ENCODE peak calls at places on chromosome X, in seven cellular contexts. J, U, X, Y, C, V and P are unnamed samples.

GRCh38 chrX:84118315-84118714 is 69.7 kb downstream of the RPS6KA6 start:
- DNase-seq in J (no peak), U (no peak), X (no peak), Y (no peak), C (no peak), V (no peak), P (no peak)

GRCh38 chrX:133984857-133985163 is 584 bp downstream of the GPC3 start:
- DNase-seq in J (no peak), U (no peak), X (no peak), Y (no peak), C (no peak), V (no peak), P (no peak)

GRCh38 chrX:19888419-19888879 is 1.0 kb upstream of the SH3KBP1 start:
- DNase-seq in J (peak; percentile 75), U (no peak), X (peak; percentile 39), Y (peak; percentile 66), C (peak; percentile 80), V (peak; percentile 53), P (peak; percentile 33)

GRCh38 chrX:53669258-53669657 is 17.3 kb downstream of the HUWE1 start:
- DNase-seq in J (no peak), U (no peak), X (no peak), Y (no peak), C (no peak), V (no peak), P (no peak)

GRCh38 chrX:53156207-53156596 is 62.3 kb downstream of the KANTR start:
- DNase-seq in J (no peak), U (no peak), X (no peak), Y (no peak), C (no peak), V (no peak), P (no peak)

GRCh38 chrX:11480626-11481025 is 185.1 kb downstream of the ARHGAP6 start:
- DNase-seq in J (no peak), U (no peak), X (no peak), Y (no peak), C (peak; percentile 54), V (no peak), P (no peak)

GRCh38 chrX:111349934-111350333 is 62.1 kb downstream of the DCX start:
- DNase-seq in J (no peak), U (no peak), X (no peak), Y (no peak), C (no peak), V (peak; percentile 61), P (no peak)

GRCh38 chrX:16882188-16882587 is 12.0 kb upstream of the RBBP7 start:
- DNase-seq in J (peak; percentile 20), U (no peak), X (peak; percentile 56), Y (peak; percentile 33), C (peak; percentile 38), V (no peak), P (no peak)

GRCh38 chrX:83771664-83772063 is 89.3 kb upstream of the CYLC1 start:
- DNase-seq in J (no peak), U (no peak), X (no peak), Y (no peak), C (no peak), V (peak; percentile 3), P (no peak)

GRCh38 chrX:25015486-25016360 is at the start of gene ARX:
- DNase-seq in J (peak; percentile 68), U (peak; percentile 79), X (peak; percentile 26), Y (peak; percentile 71), C (peak; percentile 47), V (peak; percentile 96), P (no peak)

GRCh38 chrX:37077646-37078433 is 69.7 kb downstream of the FAM47C start:
- DNase-seq in J (no peak), U (no peak), X (no peak), Y (no peak), C (no peak), V (no peak), P (no peak)

GRCh38 chrX:71911023-71911730 is 532 bp downstream of the NHSL2 start:
- DNase-seq in J (no peak), U (peak; percentile 36), X (no peak), Y (peak; percentile 62), C (no peak), V (peak; percentile 71), P (no peak)

GRCh38 chrX:119688856-119689455 is 4.0 kb downstream of the SEPTIN6 start:
- DNase-seq in J (no peak), U (no peak), X (no peak), Y (no peak), C (no peak), V (no peak), P (no peak)

GRCh38 chrX:56802428-56802827 is 73.4 kb downstream of the NBDY start:
- DNase-seq in J (no peak), U (no peak), X (no peak), Y (no peak), C (no peak), V (no peak), P (no peak)

GRCh38 chrX:134836497-134836968 is 154.3 kb upstream of the SMIM10 start:
- DNase-seq in J (no peak), U (no peak), X (no peak), Y (no peak), C (peak; percentile 30), V (no peak), P (no peak)

GRCh38 chrX:110671068-110671803 is 124.4 kb downstream of the CHRDL1 start:
- DNase-seq in J (peak; percentile 17), U (no peak), X (no peak), Y (no peak), C (no peak), V (no peak), P (no peak)

GRCh38 chrX:40158036-40158706 is 60.4 kb upstream of the BCOR start:
- DNase-seq in J (no peak), U (no peak), X (no peak), Y (peak; percentile 53), C (no peak), V (peak; percentile 75), P (no peak)

GRCh38 chrX:122868626-122869025 is 315.5 kb upstream of the GRIA3 start:
- DNase-seq in J (no peak), U (no peak), X (no peak), Y (no peak), C (no peak), V (no peak), P (no peak)

GRCh38 chrX:128781506-128781905 is 729.3 kb upstream of the ACTRT1 start:
- DNase-seq in J (no peak), U (no peak), X (peak; percentile 20), Y (peak; percentile 68), C (no peak), V (peak; percentile 24), P (no peak)

DNA sequence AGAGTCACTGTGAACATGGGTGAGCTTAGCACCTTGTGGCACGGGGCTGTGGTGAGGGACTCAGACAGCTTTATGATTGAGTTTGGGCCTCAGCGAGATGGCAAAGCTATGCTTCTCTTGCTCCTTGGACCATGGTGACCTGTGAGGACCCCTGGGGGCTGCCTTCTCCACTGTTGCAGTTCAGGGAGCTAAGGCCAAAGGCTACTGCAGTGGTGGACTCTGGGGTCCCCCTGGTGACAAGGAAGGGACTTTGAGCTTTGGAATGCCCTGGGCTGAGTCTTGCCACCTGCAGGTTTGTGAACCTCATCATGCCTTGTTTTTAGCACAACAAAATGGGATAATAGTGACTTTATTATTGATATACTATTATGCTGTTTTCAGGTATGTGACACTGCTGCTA is 36.5 kb downstream of the TBL1X start:
- DNase-seq in J (no peak), U (no peak), X (no peak), Y (no peak), C (no peak), V (no peak), P (no peak)
- TF ChIP-seq CTCF in J (no peak), U (no peak), X (no peak), Y (peak; percentile 7), C (no peak), V (no peak), P (no peak)

DNA sequence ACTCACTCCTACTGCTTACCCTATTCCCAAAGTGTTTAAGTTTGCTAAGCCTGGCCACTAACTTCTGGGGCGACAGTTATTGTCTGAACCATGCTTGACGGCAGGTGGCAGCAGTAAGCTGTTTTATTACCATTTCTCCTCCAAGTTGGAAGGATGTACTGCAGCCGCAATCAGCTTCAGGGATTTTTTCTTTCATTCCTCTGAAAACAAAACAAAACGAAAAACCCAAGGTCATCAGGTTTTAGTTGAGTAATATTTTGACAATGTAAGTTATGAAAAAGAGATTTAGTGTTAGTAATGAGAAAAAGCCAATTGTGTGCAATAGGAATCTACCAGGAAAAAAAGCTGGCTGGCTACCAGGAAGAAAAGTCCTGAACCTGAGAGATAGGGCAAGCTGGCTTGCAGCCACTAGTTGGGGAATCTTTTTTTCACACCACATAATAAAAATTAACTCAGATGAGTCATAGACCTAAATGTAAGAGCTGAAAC is 13.2 kb upstream of the RAB9B start:
- DNase-seq in J (peak; percentile 86), U (no peak), X (peak; percentile 66), Y (peak; percentile 46), C (peak; percentile 89), V (peak; percentile 71), P (no peak)
- TF ChIP-seq CTCF in J (peak; percentile 65), U (peak; percentile 36), X (peak; percentile 68), Y (peak; percentile 67), C (peak; percentile 61), V (peak; percentile 54), P (peak; percentile 54)

GRCh38 chrX:17919896-17920446 is 58.9 kb upstream of the RAI2 start:
- DNase-seq in J (no peak), U (no peak), X (no peak), Y (no peak), C (no peak), V (no peak), P (no peak)

GRCh38 chrX:17922303-17922702 is 61.2 kb upstream of the RAI2 start:
- DNase-seq in J (no peak), U (no peak), X (no peak), Y (no peak), C (no peak), V (no peak), P (no peak)

GRCh38 chrX:17917945-17918577 is 57.0 kb upstream of the RAI2 start:
- DNase-seq in J (no peak), U (no peak), X (no peak), Y (no peak), C (no peak), V (no peak), P (no peak)

DNA sequence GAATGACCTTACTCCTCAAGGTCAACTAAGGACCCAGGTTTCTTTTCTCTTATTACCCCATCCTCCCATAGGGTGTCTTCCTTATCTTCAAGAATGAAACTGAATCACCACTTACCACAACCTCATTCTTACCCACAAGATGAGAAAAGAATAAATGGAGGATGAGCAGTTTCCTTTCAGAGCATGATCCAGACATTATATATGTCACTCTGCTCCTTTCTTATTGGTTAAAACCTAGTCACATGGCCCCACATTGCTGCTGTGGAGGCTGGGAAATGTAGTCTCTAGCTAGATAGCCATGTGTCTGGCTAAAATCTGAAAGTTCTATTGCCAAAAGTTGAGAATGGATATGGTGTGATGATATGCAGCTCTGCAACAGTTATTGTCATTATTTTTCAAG is 62.4 kb upstream of the RAI2 start:
- DNase-seq in J (no peak), U (no peak), X (no peak), Y (no peak), C (no peak), V (no peak), P (no peak)
- TF ChIP-seq CTCF in J (no peak), U (no peak), X (no peak), Y (no peak), C (no peak), V (no peak), P (no peak)

GRCh38 chrX:95764972-95765451 is 919.6 kb upstream of the DIAPH2 start:
- DNase-seq in J (peak; percentile 11), U (no peak), X (peak; percentile 16), Y (peak; percentile 6), C (peak; percentile 52), V (peak; percentile 75), P (peak; percentile 8)

GRCh38 chrX:95760356-95760755 is 924.3 kb upstream of the DIAPH2 start:
- DNase-seq in J (no peak), U (no peak), X (no peak), Y (no peak), C (no peak), V (no peak), P (no peak)

GRCh38 chrX:95762716-95763115 is 921.9 kb upstream of the DIAPH2 start:
- DNase-seq in J (no peak), U (no peak), X (no peak), Y (no peak), C (no peak), V (peak; percentile 46), P (no peak)
- TF ChIP-seq CTCF in J (no peak), U (no peak), X (no peak), Y (peak; percentile 39), C (peak; percentile 5), V (no peak), P (peak; percentile 29)